ENCODE peak calls at places on chromosomes 11 and 22, in six cellular contexts. P, G, L, Q, S and E are unnamed samples.

GRCh38 chr22:23743303-23743705 is 7.6 kb downstream of the ZNF70 start:
- DNase-seq in S (no peak), G (peak), Q (no peak), L (no peak), P (no peak), E (no peak)

GRCh38 chr11:123798079-123798478 is 8.1 kb downstream of the OR6M1 start:
- DNase-seq in Q (no peak), G (peak), L (no peak), S (no peak), P (no peak), E (no peak)

GRCh38 chr11:120280566-120281160 is 40.7 kb downstream of the POU2F3 start:
- DNase-seq in G (no peak), L (no peak), Q (no peak), P (no peak), S (no peak), E (peak)

GRCh38 chr22:29632672-29633071 is 29.2 kb downstream of the NF2 start:
- DNase-seq in S (no peak), L (no peak), G (no peak), Q (no peak), P (no peak), E (no peak)

GRCh38 chr22:23243859-23244689 is 63.8 kb downstream of the BCR start:
- DNase-seq in L (no peak), Q (no peak), G (no peak), P (no peak), S (no peak), E (no peak)

GRCh38 chr11:78332174-78332866 is 85.3 kb downstream of the GAB2 start:
- DNase-seq in G (peak), S (no peak), P (no peak), L (no peak), Q (no peak), E (no peak)

GRCh38 chr22:41030891-41031290 is 61.5 kb upstream of the EP300 start:
- DNase-seq in Q (no peak), P (no peak), L (no peak), S (no peak), G (peak), E (no peak)

GRCh38 chr11:21018248-21018647 is 348.9 kb downstream of the NELL1 start:
- DNase-seq in G (no peak), S (no peak), L (no peak), Q (no peak), P (no peak), E (no peak)

GRCh38 chr11:18617688-18618340 is 16.3 kb downstream of the SPTY2D1 start:
- DNase-seq in S (no peak), L (no peak), P (no peak), G (peak), Q (no peak), E (no peak)

GRCh38 chr22:39519681-39520053 is 695 bp upstream of the ATF4 start:
- DNase-seq in S (peak), L (peak), G (peak), Q (no peak), P (no peak), E (no peak)

GRCh38 chr11:8288166-8288772 is 24.6 kb upstream of the LMO1 start:
- DNase-seq in L (no peak), S (no peak), G (no peak), Q (no peak), P (no peak), E (no peak)

GRCh38 chr11:44566952-44567875 is 1.8 kb downstream of the CD82 start:
- DNase-seq in G (no peak), L (no peak), S (no peak), P (no peak), Q (no peak), E (peak)

GRCh38 chr11:1054143-1055108 is 17.9 kb upstream of the MUC6 start:
- DNase-seq in S (no peak), P (no peak), G (peak), Q (peak), L (no peak), E (no peak)

GRCh38 chr11:67266424-67267187 is at the start of gene GRK2:
- DNase-seq in S (peak), Q (peak), G (peak), P (no peak), L (peak), E (peak)

GRCh38 chr11:8329961-8330361 is 66.3 kb upstream of the LMO1 start:
- DNase-seq in Q (no peak), G (no peak), S (no peak), L (no peak), P (peak), E (no peak)

GRCh38 chr22:19477321-19478085 is 1.5 kb downstream of the UFD1 start:
- DNase-seq in P (no peak), G (peak), Q (no peak), L (no peak), S (no peak), E (no peak)

GRCh38 chr22:20032407-20032991 is 11.6 kb downstream of the TANGO2 start:
- DNase-seq in L (no peak), S (no peak), P (no peak), G (no peak), Q (no peak), E (no peak)